ENCODE peak calls at places on chromosomes 5 and 9, in four cellular contexts. One of them, this sample, is unnamed.

GRCh38 chr9:95726756-95727155 is 148.7 kb upstream of the ERCC6L2 start:
- DNase-seq in K562: peak
- DNase-seq in SK-N-SH: peak
- DNase-seq in HepG2: peak
- DNase-seq in this sample: no peak

GRCh38 chr9:121071356-121071755 is 3.4 kb upstream of the CNTRL start:
- DNase-seq in HepG2: no peak
- DNase-seq in SK-N-SH: no peak
- DNase-seq in K562: no peak
- DNase-seq in this sample: no peak

GRCh38 chr9:108634669-108635462 is 220.9 kb downstream of the ACTL7B start:
- DNase-seq in HepG2: no peak
- DNase-seq in SK-N-SH: no peak
- DNase-seq in K562: no peak
- DNase-seq in this sample: no peak

GRCh38 chr5:4857761-4858160 is 282.4 kb upstream of the ADAMTS16 start:
- DNase-seq in SK-N-SH: no peak
- DNase-seq in HepG2: no peak
- DNase-seq in K562: no peak
- DNase-seq in this sample: no peak

GRCh38 chr5:154708845-154709244 is 46.3 kb upstream of the LARP1 start:
- DNase-seq in SK-N-SH: no peak
- DNase-seq in HepG2: peak
- DNase-seq in K562: no peak
- DNase-seq in this sample: no peak

GRCh38 chr5:33230467-33231078 is 210.2 kb upstream of the TARS1 start:
- DNase-seq in K562: no peak
- DNase-seq in HepG2: no peak
- DNase-seq in SK-N-SH: no peak
- DNase-seq in this sample: no peak

GRCh38 chr9:6184749-6185645 is 30.6 kb upstream of the IL33 start:
- DNase-seq in SK-N-SH: no peak
- DNase-seq in K562: no peak
- DNase-seq in HepG2: no peak
- DNase-seq in this sample: no peak

GRCh38 chr9:34809504-34810186 is 99.7 kb upstream of the CCL21 start:
- DNase-seq in SK-N-SH: peak
- DNase-seq in K562: peak
- DNase-seq in HepG2: no peak
- DNase-seq in this sample: peak

GRCh38 chr5:153400931-153401330 is 89.5 kb upstream of the GRIA1 start:
- DNase-seq in K562: no peak
- DNase-seq in SK-N-SH: no peak
- DNase-seq in HepG2: no peak
- DNase-seq in this sample: no peak

GRCh38 chr5:39759696-39760095 is 334.9 kb upstream of the DAB2 start:
- DNase-seq in K562: no peak
- DNase-seq in SK-N-SH: no peak
- DNase-seq in HepG2: no peak
- DNase-seq in this sample: no peak

GRCh38 chr5:1316941-1317340 is 22.1 kb upstream of the TERT start:
- DNase-seq in K562: no peak
- DNase-seq in HepG2: no peak
- DNase-seq in SK-N-SH: no peak
- DNase-seq in this sample: no peak

GRCh38 chr5:140718266-140718592 is 18.0 kb downstream of the ZMAT2 start:
- DNase-seq in SK-N-SH: no peak
- DNase-seq in K562: no peak
- DNase-seq in HepG2: no peak
- DNase-seq in this sample: no peak

GRCh38 chr9:36341936-36342577 is 58.0 kb downstream of the RNF38 start:
- DNase-seq in HepG2: no peak
- DNase-seq in K562: no peak
- DNase-seq in SK-N-SH: no peak
- DNase-seq in this sample: no peak

GRCh38 chr5:145978171-145978570 is 41.8 kb downstream of the SH3RF2 start:
- DNase-seq in SK-N-SH: no peak
- DNase-seq in HepG2: no peak
- DNase-seq in K562: no peak
- DNase-seq in this sample: no peak

GRCh38 chr5:61450880-61451279 is 118.8 kb downstream of the ZSWIM6 start:
- DNase-seq in SK-N-SH: peak
- DNase-seq in HepG2: no peak
- DNase-seq in K562: no peak
- DNase-seq in this sample: no peak

GRCh38 chr5:57889558-57889957 is 406.9 kb upstream of the ACTBL2 start:
- DNase-seq in HepG2: peak
- DNase-seq in K562: no peak
- DNase-seq in SK-N-SH: no peak
- DNase-seq in this sample: no peak

GRCh38 chr5:2780421-2781171 is 29.1 kb upstream of the IRX2 start:
- DNase-seq in K562: no peak
- DNase-seq in HepG2: no peak
- DNase-seq in SK-N-SH: no peak
- DNase-seq in this sample: peak

GRCh38 chr9:77454668-77455067 is 193.5 kb downstream of the GNA14 start:
- DNase-seq in SK-N-SH: no peak
- DNase-seq in HepG2: no peak
- DNase-seq in K562: no peak
- DNase-seq in this sample: no peak

GRCh38 chr5:53262348-53262970 is 152.9 kb upstream of the MOCS2 start:
- DNase-seq in SK-N-SH: peak
- DNase-seq in HepG2: peak
- DNase-seq in K562: peak
- DNase-seq in this sample: peak

GRCh38 chr5:88502179-88503064 is 233.8 kb upstream of the TMEM161B start:
- DNase-seq in K562: no peak
- DNase-seq in HepG2: no peak
- DNase-seq in SK-N-SH: no peak
- DNase-seq in this sample: no peak

GRCh38 chr9:131393622-131394463 is at the start of gene PRRC2B:
- DNase-seq in HepG2: peak
- DNase-seq in SK-N-SH: peak
- DNase-seq in K562: peak
- DNase-seq in this sample: peak

GRCh38 chr5:90803376-90803775 is 244.8 kb downstream of the ADGRV1 start:
- DNase-seq in HepG2: no peak
- DNase-seq in SK-N-SH: no peak
- DNase-seq in K562: no peak
- DNase-seq in this sample: no peak

GRCh38 chr9:81563739-81564138 is 125.6 kb downstream of the TLE1 start:
- DNase-seq in HepG2: no peak
- DNase-seq in SK-N-SH: no peak
- DNase-seq in K562: no peak
- DNase-seq in this sample: no peak

GRCh38 chr9:132670359-132670815 is at the start of gene GTF3C4:
- DNase-seq in SK-N-SH: peak
- DNase-seq in K562: peak
- DNase-seq in HepG2: no peak
- DNase-seq in this sample: peak
- TF ChIP-seq FOXJ3 in SK-N-SH: no peak
- TF ChIP-seq FOXJ3 in K562: no peak
- TF ChIP-seq FOXJ3 in HepG2: peak
- TF ChIP-seq FOXJ3 in this sample: no peak

DNA sequence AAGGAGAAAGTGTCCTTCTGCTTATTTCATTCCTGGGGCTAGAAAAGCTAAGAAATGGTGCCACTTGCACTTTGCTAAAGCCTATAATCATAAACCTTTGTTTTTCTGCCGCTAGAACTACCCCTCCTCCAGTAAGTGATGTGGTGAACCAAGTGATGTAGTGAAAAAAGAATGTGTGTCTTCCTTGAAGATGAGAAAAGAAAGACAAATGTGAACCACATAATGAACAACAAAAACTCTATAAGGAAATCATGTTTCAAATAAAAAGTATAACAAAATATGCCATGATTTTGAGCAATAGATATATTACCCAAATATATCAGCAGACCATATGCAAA is 179.0 kb upstream of the SGCD start:
- DNase-seq in SK-N-SH: no peak
- DNase-seq in HepG2: no peak
- DNase-seq in K562: no peak
- DNase-seq in this sample: no peak
- TF ChIP-seq FOXJ3 in SK-N-SH: no peak
- TF ChIP-seq FOXJ3 in HepG2: no peak
- TF ChIP-seq FOXJ3 in K562: no peak
- TF ChIP-seq FOXJ3 in this sample: no peak

DNA sequence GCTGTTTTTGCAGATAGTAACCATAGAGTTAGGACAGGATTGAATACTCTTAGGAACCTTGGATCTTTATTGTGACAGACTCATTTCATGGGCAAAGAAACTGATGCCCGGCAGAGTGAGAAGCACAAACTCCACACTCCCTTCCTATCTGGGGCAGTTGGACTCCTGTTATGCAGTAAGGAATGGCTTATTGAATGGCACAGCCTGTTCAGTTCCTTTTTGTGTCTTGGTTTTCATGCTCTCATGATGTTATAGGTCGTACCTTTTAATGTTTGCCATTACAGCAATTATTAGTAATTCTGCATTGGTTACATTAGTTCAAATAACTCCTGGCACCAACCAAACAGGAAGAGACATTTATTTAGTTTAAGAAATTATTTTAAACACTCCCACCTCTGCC is 144.2 kb downstream of the ARHGEF28 start:
- DNase-seq in HepG2: no peak
- DNase-seq in SK-N-SH: no peak
- DNase-seq in K562: no peak
- DNase-seq in this sample: no peak
- TF ChIP-seq FOXJ3 in HepG2: no peak
- TF ChIP-seq FOXJ3 in SK-N-SH: no peak
- TF ChIP-seq FOXJ3 in K562: no peak
- TF ChIP-seq FOXJ3 in this sample: no peak

GRCh38 chr9:136512651-136513066 is 29.8 kb upstream of the SEC16A start:
- DNase-seq in K562: peak
- DNase-seq in HepG2: no peak
- DNase-seq in SK-N-SH: peak
- DNase-seq in this sample: peak
- TF ChIP-seq FOXJ3 in K562: no peak
- TF ChIP-seq FOXJ3 in HepG2: no peak
- TF ChIP-seq FOXJ3 in SK-N-SH: no peak
- TF ChIP-seq FOXJ3 in this sample: no peak